ENCODE peak calls at places on chromosomes 3 and 15, in five cellular contexts. O is GM12892, Z is suprapubic skin, Y is stomach, E is HL-60. B is an unnamed sample.

GRCh38 chr15:65408370-65409283 is 14.1 kb downstream of the IGDCC4 start:
- DNase-seq in O (no peak), Z (no peak), Y (no peak), E (no peak), B (no peak)

GRCh38 chr3:138686771-138687221 is 78.2 kb downstream of the FAIM start:
- DNase-seq in O (peak; percentile 13), Z (no peak), Y (no peak), E (no peak), B (no peak)

GRCh38 chr15:60442763-60443162 is 36.2 kb downstream of the ICE2 start:
- DNase-seq in O (no peak), Z (no peak), Y (no peak), E (no peak), B (no peak)

GRCh38 chr3:197292083-197293042 is 6.0 kb downstream of the DLG1 start:
- DNase-seq in O (no peak), Z (no peak), Y (no peak), E (no peak), B (no peak)

GRCh38 chr15:80228959-80229610 is 22.9 kb downstream of the CTXND1 start:
- DNase-seq in O (no peak), Z (no peak), Y (no peak), E (no peak), B (no peak)

GRCh38 chr3:102053375-102053989 is 204.2 kb downstream of the NFKBIZ start:
- DNase-seq in O (no peak), Z (no peak), Y (no peak), E (no peak), B (no peak)

GRCh38 chr3:159929181-159929893 is 59.3 kb upstream of the IL12A start:
- DNase-seq in O (no peak), Z (no peak), Y (no peak), E (peak; percentile 36), B (no peak)

GRCh38 chr15:27342991-27343390 is 372.0 kb downstream of the GABRG3 start:
- DNase-seq in O (no peak), Z (no peak), Y (no peak), E (no peak), B (no peak)

GRCh38 chr15:25062551-25063430 is 108.0 kb downstream of the SNRPN start:
- DNase-seq in O (no peak), Z (peak; percentile 19), Y (no peak), E (no peak), B (no peak)

GRCh38 chr15:32688151-32688639 is 29.6 kb upstream of the GREM1 start:
- DNase-seq in O (no peak), Z (no peak), Y (peak; percentile 74), E (no peak), B (no peak)

GRCh38 chr3:70916375-70917055 is 604.1 kb upstream of the MDFIC2 start:
- DNase-seq in O (no peak), Z (no peak), Y (no peak), E (no peak), B (peak; percentile 11)

GRCh38 chr3:124787490-124788195 is 57.4 kb downstream of the UMPS start:
- DNase-seq in O (no peak), Z (no peak), Y (no peak), E (no peak), B (no peak)

GRCh38 chr3:2976212-2976611 is 134.0 kb downstream of the IL5RA start:
- DNase-seq in O (no peak), Z (no peak), Y (no peak), E (no peak), B (no peak)

GRCh38 chr3:106842151-106842550 is 535.1 kb upstream of the CCDC54 start:
- DNase-seq in O (no peak), Z (no peak), Y (no peak), E (no peak), B (no peak)

GRCh38 chr3:11850003-11850402 is 3.3 kb upstream of the TAMM41 start:
- DNase-seq in O (no peak), Z (no peak), Y (no peak), E (no peak), B (no peak)

GRCh38 chr15:95377251-95377852 is 953.1 kb upstream of the NR2F2 start:
- DNase-seq in O (no peak), Z (no peak), Y (no peak), E (no peak), B (no peak)

GRCh38 chr15:80924278-80924677 is 65.3 kb downstream of the MESD start:
- DNase-seq in O (no peak), Z (no peak), Y (no peak), E (no peak), B (no peak)

GRCh38 chr3:138567403-138567802 is 26.7 kb downstream of the CEP70 start:
- DNase-seq in O (no peak), Z (no peak), Y (no peak), E (no peak), B (no peak)

GRCh38 chr3:177753498-177754155 is 556.3 kb upstream of the TBL1XR1 start:
- DNase-seq in O (no peak), Z (no peak), Y (no peak), E (no peak), B (no peak)

GRCh38 chr15:31226011-31226410 is 100.6 kb upstream of the KLF13 start:
- DNase-seq in O (no peak), Z (no peak), Y (no peak), E (no peak), B (no peak)

GRCh38 chr3:50298836-50299637 is at the start of the genes HYAL3 and NAA80:
- DNase-seq in O (peak; percentile 95), Z (peak; percentile 100), Y (peak; percentile 100), E (peak; percentile 100), B (peak; percentile 90)

GRCh38 chr3:112647122-112647521 is 6.2 kb upstream of the CCDC80 start:
- DNase-seq in O (no peak), Z (no peak), Y (no peak), E (no peak), B (no peak)

GRCh38 chr3:193680220-193680619 is 87.2 kb downstream of the OPA1 start:
- DNase-seq in O (no peak), Z (no peak), Y (no peak), E (no peak), B (no peak)

GRCh38 chr15:52789008-52789600 is 1.0 kb downstream of the ONECUT1 start:
- DNase-seq in O (no peak), Z (peak; percentile 56), Y (no peak), E (no peak), B (no peak)

GRCh38 chr3:42934111-42934510 is 28.2 kb downstream of the ZNF662 start:
- DNase-seq in O (no peak), Z (no peak), Y (no peak), E (no peak), B (no peak)

GRCh38 chr15:51649659-51650521 is 27.3 kb upstream of the DMXL2 start:
- DNase-seq in O (peak; percentile 26), Z (no peak), Y (no peak), E (peak; percentile 69), B (peak; percentile 88)

GRCh38 chr3:64832098-64832497 is 144.3 kb upstream of the ADAMTS9 start:
- DNase-seq in O (no peak), Z (no peak), Y (no peak), E (no peak), B (no peak)

GRCh38 chr3:113698891-113699465 is 2.5 kb upstream of the USF3 start:
- DNase-seq in O (no peak), Z (no peak), Y (no peak), E (no peak), B (no peak)

GRCh38 chr15:91067026-91067425 is 33.0 kb upstream of the SV2B start:
- DNase-seq in O (no peak), Z (no peak), Y (no peak), E (no peak), B (no peak)

GRCh38 chr3:10964537-10965167 is 27.9 kb upstream of the SLC6A1 start:
- DNase-seq in O (no peak), Z (no peak), Y (no peak), E (peak; percentile 5), B (peak; percentile 71)

GRCh38 chr3:23183731-23184130 is 19.4 kb upstream of the UBE2E2 start:
- DNase-seq in O (no peak), Z (no peak), Y (peak; percentile 40), E (no peak), B (no peak)

GRCh38 chr3:42653303-42653559 is 266 bp upstream of the ZBTB47 start:
- DNase-seq in O (no peak), Z (no peak), Y (no peak), E (no peak), B (no peak)

DNA sequence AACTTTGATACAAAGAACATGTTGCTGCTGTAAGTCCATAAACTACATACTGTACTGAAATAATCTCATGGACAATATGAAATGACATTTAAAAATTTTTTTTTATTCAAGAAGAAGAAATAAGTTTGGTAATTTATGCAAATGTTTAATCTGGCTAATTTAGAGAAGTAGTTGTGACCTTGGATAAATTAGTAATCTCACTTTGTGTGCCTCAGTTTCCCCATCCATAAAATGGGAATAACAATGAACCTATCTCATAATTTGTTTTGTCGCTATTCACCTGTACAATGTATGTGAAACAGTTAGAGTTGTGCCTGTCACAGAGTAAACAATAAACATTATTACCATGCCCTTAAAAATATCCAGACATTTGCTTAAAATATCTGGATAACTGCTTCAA is 15.3 kb upstream of the DPH6 start:
- DNase-seq in O (no peak), Z (no peak), Y (no peak), E (no peak), B (no peak)
- TF ChIP-seq POLR2AphosphoS5 in O (no peak), Z (no peak), Y (no peak), E (no peak), B (no peak)

DNA sequence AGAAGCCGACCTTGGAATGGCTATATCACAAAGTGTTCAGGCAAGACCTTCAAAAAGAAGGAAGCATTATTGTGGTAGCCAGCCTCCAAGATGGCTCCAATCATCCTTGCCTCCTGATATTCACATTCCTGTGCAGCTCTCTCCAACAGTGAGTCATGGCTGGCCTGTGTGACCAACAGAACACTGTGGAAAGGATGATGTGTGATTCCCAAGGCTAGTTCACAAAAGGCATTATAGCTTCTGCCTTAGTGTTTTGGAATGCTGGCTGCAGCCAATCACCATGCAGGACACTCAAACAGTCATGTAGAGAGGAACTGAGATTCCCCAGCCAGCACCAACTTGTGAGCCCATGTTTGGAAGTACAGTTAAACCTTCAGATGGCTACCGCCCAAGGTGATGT is 102.6 kb downstream of the EFL1 start:
- DNase-seq in O (no peak), Z (no peak), Y (no peak), E (no peak), B (no peak)
- TF ChIP-seq POLR2AphosphoS5 in O (no peak), Z (no peak), Y (no peak), E (no peak), B (no peak)

DNA sequence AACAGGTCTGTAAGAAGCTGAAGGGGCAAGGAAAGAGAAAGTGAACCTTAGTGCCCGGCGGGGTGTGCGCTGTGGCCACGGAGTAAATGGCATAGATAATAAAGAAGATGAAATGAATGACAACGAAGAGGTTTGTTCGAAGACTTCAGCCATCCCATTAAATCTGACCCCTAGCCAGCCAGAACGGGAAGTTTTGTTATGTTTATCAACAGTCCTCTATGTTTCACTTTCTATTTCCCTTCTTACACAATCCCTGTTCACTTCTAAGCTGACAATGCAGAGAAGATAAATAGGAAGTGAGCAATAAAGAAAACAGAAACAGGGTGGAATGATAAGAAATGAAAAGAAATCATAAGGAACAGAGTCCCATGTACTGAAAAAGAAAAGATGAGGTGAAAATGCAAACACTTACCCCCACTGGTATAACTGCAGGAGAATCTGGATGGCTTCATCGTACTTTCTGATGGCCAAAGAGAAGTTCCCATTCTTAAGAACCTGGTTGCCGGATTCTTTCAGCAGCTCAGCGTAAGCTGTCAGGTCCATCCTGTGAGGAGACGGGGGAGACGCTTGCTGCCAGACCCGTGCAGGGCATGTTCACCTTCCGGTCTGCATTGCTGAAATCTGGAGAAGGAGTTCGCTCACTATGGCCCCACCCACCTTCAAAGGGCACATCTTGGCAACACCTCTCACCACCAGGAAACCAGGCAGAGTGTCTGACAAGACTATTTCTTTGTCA is 36.8 kb downstream of the TRANK1 start:
- DNase-seq in O (no peak), Z (no peak), Y (peak; percentile 66), E (peak; percentile 59), B (no peak)
- TF ChIP-seq POLR2AphosphoS5 in O (no peak), Z (no peak), Y (peak; percentile 22), E (no peak), B (no peak)

GRCh38 chr15:40331026-40331425 is 7.5 kb downstream of the INAFM2 start:
- DNase-seq in O (no peak), Z (no peak), Y (no peak), E (no peak), B (no peak)
- TF ChIP-seq POLR2AphosphoS5 in O (no peak), Z (no peak), Y (no peak), E (no peak), B (no peak)

B was measured in K562.